ENCODE peak calls at places on chromosomes 4 and X, in five cellular contexts. One of them, this sample, is unnamed.
A peak's percentile ranks its signal among the peaks of the same experiment; 100 is the strongest.

GRCh38 chr4:170051402-170051801 is 25.2 kb upstream of the MFAP3L start:
- DNase-seq in CD8-positive, alpha-beta T cell: no peak
- DNase-seq in HCT116: no peak
- DNase-seq in esophagus squamous epithelium: no peak
- DNase-seq in thoracic aorta: no peak
- DNase-seq in this sample: no peak

GRCh38 chrX:39835776-39836175 is 262.0 kb downstream of the BCOR start:
- DNase-seq in CD8-positive, alpha-beta T cell: no peak
- DNase-seq in esophagus squamous epithelium: no peak
- DNase-seq in HCT116: no peak
- DNase-seq in thoracic aorta: no peak
- DNase-seq in this sample: no peak

GRCh38 chr4:102825261-102826071 is 1.9 kb downstream of the UBE2D3 start:
- DNase-seq in HCT116: peak; percentile 53
- DNase-seq in CD8-positive, alpha-beta T cell: no peak
- DNase-seq in esophagus squamous epithelium: no peak
- DNase-seq in thoracic aorta: no peak
- DNase-seq in this sample: peak; percentile 82

GRCh38 chrX:34849371-34849770 is 93.2 kb upstream of the FAM47B start:
- DNase-seq in HCT116: no peak
- DNase-seq in esophagus squamous epithelium: no peak
- DNase-seq in CD8-positive, alpha-beta T cell: no peak
- DNase-seq in thoracic aorta: no peak
- DNase-seq in this sample: peak; percentile 26

GRCh38 chr4:78482281-78482680 is 69.3 kb upstream of the ANXA3 start:
- DNase-seq in HCT116: no peak
- DNase-seq in CD8-positive, alpha-beta T cell: no peak
- DNase-seq in esophagus squamous epithelium: no peak
- DNase-seq in thoracic aorta: no peak
- DNase-seq in this sample: no peak

GRCh38 chr4:51853027-51853682 is 10.2 kb downstream of the DCUN1D4 start:
- DNase-seq in thoracic aorta: no peak
- DNase-seq in esophagus squamous epithelium: no peak
- DNase-seq in HCT116: no peak
- DNase-seq in CD8-positive, alpha-beta T cell: no peak
- DNase-seq in this sample: no peak

GRCh38 chr4:119238068-119238722 is 25.7 kb downstream of the USP53 start:
- DNase-seq in CD8-positive, alpha-beta T cell: no peak
- DNase-seq in HCT116: no peak
- DNase-seq in thoracic aorta: no peak
- DNase-seq in esophagus squamous epithelium: no peak
- DNase-seq in this sample: no peak

GRCh38 chr4:81852031-81852715 is 380.5 kb upstream of the RASGEF1B start:
- DNase-seq in thoracic aorta: no peak
- DNase-seq in HCT116: no peak
- DNase-seq in esophagus squamous epithelium: no peak
- DNase-seq in CD8-positive, alpha-beta T cell: no peak
- DNase-seq in this sample: no peak

GRCh38 chr4:55297346-55297745 is 48.7 kb upstream of the SRD5A3 start:
- DNase-seq in CD8-positive, alpha-beta T cell: no peak
- DNase-seq in thoracic aorta: no peak
- DNase-seq in HCT116: no peak
- DNase-seq in esophagus squamous epithelium: no peak
- DNase-seq in this sample: peak; percentile 54

GRCh38 chr4:184574861-184575260 is 74.4 kb downstream of the CASP3 start:
- DNase-seq in thoracic aorta: no peak
- DNase-seq in HCT116: no peak
- DNase-seq in esophagus squamous epithelium: no peak
- DNase-seq in CD8-positive, alpha-beta T cell: no peak
- DNase-seq in this sample: no peak

GRCh38 chrX:11535156-11535919 is 130.4 kb downstream of the ARHGAP6 start:
- DNase-seq in HCT116: no peak
- DNase-seq in thoracic aorta: no peak
- DNase-seq in CD8-positive, alpha-beta T cell: no peak
- DNase-seq in esophagus squamous epithelium: no peak
- DNase-seq in this sample: no peak

GRCh38 chr4:880684-881405 is 51.3 kb downstream of the GAK start:
- DNase-seq in esophagus squamous epithelium: no peak
- DNase-seq in HCT116: no peak
- DNase-seq in thoracic aorta: no peak
- DNase-seq in CD8-positive, alpha-beta T cell: no peak
- DNase-seq in this sample: no peak

GRCh38 chrX:30530591-30530990 is 47.0 kb downstream of the TASL start:
- DNase-seq in CD8-positive, alpha-beta T cell: no peak
- DNase-seq in esophagus squamous epithelium: no peak
- DNase-seq in thoracic aorta: no peak
- DNase-seq in HCT116: no peak
- DNase-seq in this sample: peak; percentile 23

GRCh38 chr4:118740869-118741268 is 55.7 kb downstream of the METTL14 start:
- DNase-seq in esophagus squamous epithelium: no peak
- DNase-seq in HCT116: peak; percentile 4
- DNase-seq in CD8-positive, alpha-beta T cell: no peak
- DNase-seq in thoracic aorta: no peak
- DNase-seq in this sample: peak; percentile 23

GRCh38 chr4:16411691-16412090 is 185.4 kb upstream of the TAPT1 start:
- DNase-seq in CD8-positive, alpha-beta T cell: no peak
- DNase-seq in esophagus squamous epithelium: no peak
- DNase-seq in HCT116: no peak
- DNase-seq in thoracic aorta: no peak
- DNase-seq in this sample: no peak

GRCh38 chrX:115560978-115561604 is at the start of gene PLS3:
- DNase-seq in esophagus squamous epithelium: peak; percentile 2
- DNase-seq in HCT116: peak; percentile 77
- DNase-seq in thoracic aorta: peak; percentile 36
- DNase-seq in CD8-positive, alpha-beta T cell: no peak
- DNase-seq in this sample: peak; percentile 81

GRCh38 chr4:107857741-107858140 is 33.0 kb downstream of the SGMS2 start:
- DNase-seq in CD8-positive, alpha-beta T cell: no peak
- DNase-seq in HCT116: no peak
- DNase-seq in thoracic aorta: no peak
- DNase-seq in esophagus squamous epithelium: no peak
- DNase-seq in this sample: no peak

GRCh38 chrX:32530802-32531403 is 680.4 kb downstream of the DMD start:
- DNase-seq in HCT116: no peak
- DNase-seq in esophagus squamous epithelium: no peak
- DNase-seq in CD8-positive, alpha-beta T cell: no peak
- DNase-seq in thoracic aorta: no peak
- DNase-seq in this sample: peak; percentile 66

GRCh38 chrX:69504626-69505612 is 793 bp downstream of the NALF2 start:
- DNase-seq in thoracic aorta: no peak
- DNase-seq in CD8-positive, alpha-beta T cell: no peak
- DNase-seq in esophagus squamous epithelium: no peak
- DNase-seq in HCT116: no peak
- DNase-seq in this sample: no peak

GRCh38 chrX:97766496-97767095 is 882.9 kb downstream of the RPA4 start:
- DNase-seq in esophagus squamous epithelium: no peak
- DNase-seq in HCT116: no peak
- DNase-seq in CD8-positive, alpha-beta T cell: no peak
- DNase-seq in thoracic aorta: no peak
- DNase-seq in this sample: no peak

GRCh38 chr4:2141762-2142520 is 82.8 kb downstream of the NAT8L start:
- DNase-seq in HCT116: no peak
- DNase-seq in esophagus squamous epithelium: no peak
- DNase-seq in CD8-positive, alpha-beta T cell: no peak
- DNase-seq in thoracic aorta: no peak
- DNase-seq in this sample: no peak

GRCh38 chrX:13996650-13997049 is 33.0 kb downstream of the GEMIN8 start:
- DNase-seq in thoracic aorta: no peak
- DNase-seq in HCT116: no peak
- DNase-seq in esophagus squamous epithelium: no peak
- DNase-seq in CD8-positive, alpha-beta T cell: no peak
- DNase-seq in this sample: peak; percentile 11

GRCh38 chrX:115289465-115289864 is at the start of gene LUZP4:
- DNase-seq in CD8-positive, alpha-beta T cell: no peak
- DNase-seq in HCT116: no peak
- DNase-seq in thoracic aorta: no peak
- DNase-seq in esophagus squamous epithelium: no peak
- DNase-seq in this sample: no peak

GRCh38 chr4:150257338-150257737 is 179.1 kb downstream of the DCLK2 start:
- DNase-seq in CD8-positive, alpha-beta T cell: no peak
- DNase-seq in HCT116: no peak
- DNase-seq in thoracic aorta: no peak
- DNase-seq in esophagus squamous epithelium: no peak
- DNase-seq in this sample: no peak

GRCh38 chr4:127498366-127498765 is 134.4 kb upstream of the INTU start:
- DNase-seq in CD8-positive, alpha-beta T cell: no peak
- DNase-seq in HCT116: no peak
- DNase-seq in thoracic aorta: no peak
- DNase-seq in esophagus squamous epithelium: no peak
- DNase-seq in this sample: no peak

GRCh38 chr4:148021706-148022105 is 289.8 kb downstream of the ARHGAP10 start:
- DNase-seq in CD8-positive, alpha-beta T cell: no peak
- DNase-seq in esophagus squamous epithelium: no peak
- DNase-seq in thoracic aorta: no peak
- DNase-seq in HCT116: no peak
- DNase-seq in this sample: no peak

GRCh38 chrX:119266364-119266995 is 30.4 kb downstream of the PGRMC1 start:
- DNase-seq in thoracic aorta: no peak
- DNase-seq in esophagus squamous epithelium: no peak
- DNase-seq in HCT116: peak; percentile 6
- DNase-seq in CD8-positive, alpha-beta T cell: no peak
- DNase-seq in this sample: peak; percentile 37

GRCh38 chr4:119707336-119707735 is 78.7 kb upstream of the PDE5A start:
- DNase-seq in HCT116: no peak
- DNase-seq in CD8-positive, alpha-beta T cell: no peak
- DNase-seq in esophagus squamous epithelium: no peak
- DNase-seq in thoracic aorta: no peak
- DNase-seq in this sample: no peak

GRCh38 chrX:22192419-22193086 is 80.2 kb upstream of the CBLL2 start:
- DNase-seq in HCT116: peak; percentile 36
- DNase-seq in CD8-positive, alpha-beta T cell: peak; percentile 21
- DNase-seq in thoracic aorta: peak; percentile 2
- DNase-seq in esophagus squamous epithelium: peak; percentile 2
- DNase-seq in this sample: peak; percentile 75

GRCh38 chr4:60656171-60656570 is 544.0 kb upstream of the ADGRL3 start:
- DNase-seq in esophagus squamous epithelium: no peak
- DNase-seq in HCT116: no peak
- DNase-seq in thoracic aorta: no peak
- DNase-seq in CD8-positive, alpha-beta T cell: no peak
- DNase-seq in this sample: no peak
- TF ChIP-seq CTCF in esophagus squamous epithelium: no peak
- TF ChIP-seq CTCF in HCT116: no peak
- TF ChIP-seq CTCF in thoracic aorta: no peak
- TF ChIP-seq CTCF in CD8-positive, alpha-beta T cell: no peak
- TF ChIP-seq CTCF in this sample: no peak

GRCh38 chr4:71691416-71692073 is 92.3 kb downstream of the GC start:
- DNase-seq in HCT116: no peak
- DNase-seq in CD8-positive, alpha-beta T cell: no peak
- DNase-seq in esophagus squamous epithelium: no peak
- DNase-seq in thoracic aorta: no peak
- DNase-seq in this sample: peak; percentile 8

GRCh38 chr4:71694946-71695345 is 88.9 kb downstream of the GC start:
- DNase-seq in thoracic aorta: no peak
- DNase-seq in esophagus squamous epithelium: no peak
- DNase-seq in CD8-positive, alpha-beta T cell: no peak
- DNase-seq in HCT116: no peak
- DNase-seq in this sample: no peak

GRCh38 chr4:71692963-71693362 is 90.9 kb downstream of the GC start:
- DNase-seq in HCT116: no peak
- DNase-seq in esophagus squamous epithelium: no peak
- DNase-seq in thoracic aorta: no peak
- DNase-seq in CD8-positive, alpha-beta T cell: no peak
- DNase-seq in this sample: no peak

GRCh38 chr4:71692198-71692597 is 91.7 kb downstream of the GC start:
- DNase-seq in HCT116: no peak
- DNase-seq in CD8-positive, alpha-beta T cell: no peak
- DNase-seq in thoracic aorta: no peak
- DNase-seq in esophagus squamous epithelium: no peak
- DNase-seq in this sample: no peak

GRCh38 chr4:71697031-71697430 is 86.8 kb downstream of the GC start:
- DNase-seq in esophagus squamous epithelium: no peak
- DNase-seq in HCT116: no peak
- DNase-seq in thoracic aorta: no peak
- DNase-seq in CD8-positive, alpha-beta T cell: no peak
- DNase-seq in this sample: no peak
- TF ChIP-seq CTCF in esophagus squamous epithelium: no peak
- TF ChIP-seq CTCF in HCT116: no peak
- TF ChIP-seq CTCF in thoracic aorta: no peak
- TF ChIP-seq CTCF in CD8-positive, alpha-beta T cell: no peak
- TF ChIP-seq CTCF in this sample: no peak

DNA sequence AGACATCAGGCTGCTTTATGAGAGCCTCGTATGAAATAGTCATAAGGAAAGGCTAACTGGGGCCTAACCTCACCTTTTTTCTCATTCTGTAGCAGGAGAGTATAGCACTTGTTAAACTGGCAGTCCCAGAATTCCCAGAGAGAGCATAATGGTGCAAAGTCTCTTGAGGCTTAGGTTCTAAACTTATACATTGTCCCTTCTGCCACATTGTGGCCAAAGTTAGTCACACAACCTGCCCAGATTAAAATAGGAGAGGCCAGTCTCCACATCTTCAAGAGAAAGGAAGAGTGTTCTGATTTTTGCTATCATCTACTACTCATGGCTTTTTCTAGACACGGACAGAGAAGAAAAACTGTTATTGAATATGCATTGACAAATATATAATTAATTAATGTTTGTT is 1588.9 kb upstream of the PCDH7 start:
- DNase-seq in CD8-positive, alpha-beta T cell: no peak
- DNase-seq in HCT116: peak; percentile 1
- DNase-seq in thoracic aorta: no peak
- DNase-seq in esophagus squamous epithelium: no peak
- DNase-seq in this sample: peak; percentile 1
- TF ChIP-seq CTCF in CD8-positive, alpha-beta T cell: no peak
- TF ChIP-seq CTCF in HCT116: peak; percentile 4
- TF ChIP-seq CTCF in thoracic aorta: no peak
- TF ChIP-seq CTCF in esophagus squamous epithelium: no peak
- TF ChIP-seq CTCF in this sample: no peak

GRCh38 chr4:182245041-182245440 is 1.8 kb downstream of the TENM3 start:
- DNase-seq in thoracic aorta: no peak
- DNase-seq in esophagus squamous epithelium: no peak
- DNase-seq in CD8-positive, alpha-beta T cell: no peak
- DNase-seq in HCT116: no peak
- DNase-seq in this sample: no peak
- TF ChIP-seq CTCF in thoracic aorta: no peak
- TF ChIP-seq CTCF in esophagus squamous epithelium: no peak
- TF ChIP-seq CTCF in CD8-positive, alpha-beta T cell: no peak
- TF ChIP-seq CTCF in HCT116: no peak
- TF ChIP-seq CTCF in this sample: no peak

DNA sequence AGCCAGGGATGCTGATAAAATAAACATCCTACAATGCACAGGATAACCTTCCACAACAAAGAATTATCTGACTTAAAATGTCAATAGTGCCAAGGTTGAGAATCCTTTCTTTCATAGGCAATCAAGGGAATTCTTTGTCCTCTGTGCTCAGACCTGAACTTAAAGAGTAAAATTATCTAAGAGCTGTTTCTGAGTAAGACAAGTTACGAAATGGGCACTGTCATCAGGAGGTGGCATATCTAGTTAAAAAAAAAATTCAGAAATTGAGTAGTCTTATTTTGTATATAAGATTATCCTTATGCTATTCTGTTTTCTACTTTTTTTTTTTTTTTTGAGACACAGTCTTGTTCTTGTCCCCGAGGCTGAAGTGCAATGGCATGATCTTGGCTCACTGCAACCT is 3.3 kb upstream of the RAB33B start:
- DNase-seq in HCT116: no peak
- DNase-seq in CD8-positive, alpha-beta T cell: no peak
- DNase-seq in thoracic aorta: no peak
- DNase-seq in esophagus squamous epithelium: no peak
- DNase-seq in this sample: no peak
- TF ChIP-seq CTCF in HCT116: no peak
- TF ChIP-seq CTCF in CD8-positive, alpha-beta T cell: no peak
- TF ChIP-seq CTCF in thoracic aorta: no peak
- TF ChIP-seq CTCF in esophagus squamous epithelium: no peak
- TF ChIP-seq CTCF in this sample: no peak

GRCh38 chr4:155207534-155208257 is 740 bp upstream of the NPY2R start:
- DNase-seq in esophagus squamous epithelium: no peak
- DNase-seq in thoracic aorta: no peak
- DNase-seq in CD8-positive, alpha-beta T cell: no peak
- DNase-seq in HCT116: no peak
- DNase-seq in this sample: no peak
- TF ChIP-seq CTCF in esophagus squamous epithelium: no peak
- TF ChIP-seq CTCF in thoracic aorta: no peak
- TF ChIP-seq CTCF in CD8-positive, alpha-beta T cell: no peak
- TF ChIP-seq CTCF in HCT116: no peak
- TF ChIP-seq CTCF in this sample: no peak